ENCODE peak calls at places on chromosomes 5 and 9, in four cellular contexts. S is HepG2, D is H1, X is GM12878. W is an unnamed sample. For H3K36me3, the result is how much of the 10 kb centered on the place peaks cover.

GRCh38 chr9:137788561-137789294 is 88.9 kb upstream of the CACNA1B start:
- DNase-seq in D (no peak), S (no peak), X (no peak), W (no peak)

GRCh38 chr5:173294673-173295320 is 33.4 kb downstream of the STC2 start:
- DNase-seq in S (peak), D (no peak), X (no peak), W (no peak)

GRCh38 chr5:151600069-151600665 is 9.0 kb upstream of the FAT2 start:
- DNase-seq in D (no peak), X (no peak), S (no peak), W (no peak)

GRCh38 chr5:55917402-55918096 is 66.4 kb downstream of the IL31RA start:
- DNase-seq in D (no peak), S (peak), X (no peak), W (no peak)

GRCh38 chr9:12696931-12697622 is 3.9 kb downstream of the TYRP1 start:
- DNase-seq in X (no peak), S (no peak), D (no peak), W (no peak)

GRCh38 chr9:16074962-16075361 is 522.1 kb downstream of the CCDC171 start:
- DNase-seq in D (no peak), X (no peak), S (no peak), W (no peak)

GRCh38 chr9:111375817-111376564 is 46.0 kb upstream of the OR2K2 start:
- DNase-seq in D (no peak), X (no peak), S (no peak), W (no peak)

GRCh38 chr5:1265461-1266455 is 29.1 kb downstream of the TERT start:
- DNase-seq in X (no peak), S (no peak), D (no peak), W (no peak)

GRCh38 chr5:111792659-111793058 is 35.7 kb upstream of the NREP start:
- DNase-seq in D (no peak), X (no peak), S (no peak), W (no peak)

GRCh38 chr5:155867531-155868088 is 459.4 kb upstream of the SGCD start:
- DNase-seq in X (no peak), D (no peak), S (no peak), W (no peak)

GRCh38 chr9:20405086-20405485 is 217.2 kb downstream of the MLLT3 start:
- DNase-seq in D (no peak), S (no peak), X (no peak), W (no peak)

GRCh38 chr5:151041577-151042268 is 21.3 kb downstream of the GPX3 start:
- DNase-seq in X (no peak), D (no peak), S (no peak), W (no peak)

GRCh38 chr5:143890475-143890874 is 78.5 kb downstream of the HMHB1 start:
- DNase-seq in S (no peak), X (no peak), D (no peak), W (no peak)

GRCh38 chr9:95087659-95088242 is 229.8 kb downstream of the FANCC start:
- DNase-seq in S (no peak), X (no peak), D (no peak), W (no peak)

GRCh38 chr5:116629168-116629567 is 54.5 kb upstream of the SEMA6A start:
- DNase-seq in S (no peak), D (no peak), X (no peak), W (peak)

GRCh38 chr5:61123145-61123544 is 39.1 kb downstream of the SMIM15 start:
- DNase-seq in D (no peak), S (peak), X (no peak), W (no peak)

GRCh38 chr5:176798094-176798876 is 12.1 kb upstream of the UNC5A start:
- DNase-seq in S (no peak), X (no peak), D (no peak), W (no peak)

GRCh38 chr9:127290666-127291065 is 26.1 kb downstream of the GARNL3 start:
- DNase-seq in D (no peak), X (no peak), S (no peak), W (no peak)

GRCh38 chr9:126494264-126494663 is 119.5 kb upstream of the LMX1B start:
- DNase-seq in D (no peak), S (no peak), X (no peak), W (no peak)

GRCh38 chr5:134948929-134949328 is 18.8 kb upstream of the CATSPER3 start:
- DNase-seq in D (no peak), X (no peak), S (no peak), W (no peak)

GRCh38 chr9:96203867-96204412 is 98.0 kb downstream of the HSD17B3 start:
- DNase-seq in X (no peak), S (no peak), D (no peak), W (no peak)

GRCh38 chr5:136215812-136216211 is 22.9 kb upstream of the SMIM32 start:
- DNase-seq in S (no peak), D (no peak), X (no peak), W (no peak)

GRCh38 chr5:2776338-2777302 is 25.1 kb upstream of the IRX2 start:
- DNase-seq in X (no peak), S (no peak), D (no peak), W (no peak)

GRCh38 chr9:20732118-20732517 is 48.1 kb downstream of the FOCAD start:
- DNase-seq in S (no peak), D (no peak), X (no peak), W (no peak)

GRCh38 chr5:1402611-1403255 is 42.5 kb downstream of the SLC6A3 start:
- DNase-seq in S (no peak), D (no peak), X (no peak), W (no peak)

GRCh38 chr9:106438928-106439327 is 424.0 kb upstream of the ZNF462 start:
- DNase-seq in D (no peak), X (no peak), S (no peak), W (no peak)

GRCh38 chr9:136105398-136106135 is 10.5 kb upstream of the NACC2 start:
- DNase-seq in D (no peak), X (no peak), S (no peak), W (no peak)

GRCh38 chr9:121954477-121955175 is 138.5 kb downstream of the TTLL11 start:
- DNase-seq in D (no peak), S (no peak), X (no peak), W (no peak)

GRCh38 chr9:134987376-134987775 is 69.7 kb upstream of the FCN1 start:
- DNase-seq in S (no peak), X (no peak), D (no peak), W (no peak)

GRCh38 chr5:10503997-10504761 is 59.7 kb upstream of the ANKRD33B start:
- DNase-seq in S (peak), X (no peak), D (no peak), W (no peak)

GRCh38 chr5:29262683-29263082 is 1930.8 kb upstream of the CDH6 start:
- DNase-seq in D (no peak), X (no peak), S (no peak), W (no peak)

GRCh38 chr9:108477538-108478006 is 378.2 kb downstream of the ACTL7B start:
- DNase-seq in S (peak), D (no peak), X (no peak), W (no peak)

GRCh38 chr5:127561254-127561653 is 43.8 kb downstream of the PRRC1 start:
- DNase-seq in X (no peak), S (no peak), D (no peak), W (no peak)

GRCh38 chr5:127564002-127564769 is 46.7 kb downstream of the PRRC1 start:
- DNase-seq in D (no peak), X (no peak), S (peak), W (peak)

GRCh38 chr5:127563133-127563532 is 45.7 kb downstream of the PRRC1 start:
- DNase-seq in X (no peak), D (no peak), S (no peak), W (no peak)

GRCh38 chr5:127565586-127566270 is 48.3 kb downstream of the PRRC1 start:
- DNase-seq in D (no peak), X (no peak), S (no peak), W (no peak)

DNA sequence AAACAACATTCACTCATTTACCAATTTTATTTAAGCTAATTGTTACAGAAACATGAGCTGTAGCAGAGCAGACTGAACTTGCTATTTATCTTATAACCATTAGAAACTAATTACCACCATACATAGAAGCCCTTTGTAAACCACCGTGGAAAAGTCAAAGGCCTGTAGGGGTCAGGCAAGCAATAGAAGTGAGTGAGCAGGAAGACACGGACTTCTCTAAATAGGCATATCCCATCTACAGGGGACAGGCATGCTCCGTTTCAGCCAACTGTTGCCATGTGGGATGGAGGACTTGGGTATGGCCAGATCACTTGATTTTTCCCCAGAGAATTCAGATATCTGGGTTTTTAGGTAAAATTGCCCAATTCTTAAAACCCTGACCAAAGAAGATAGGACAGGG is 44.8 kb downstream of the PRRC1 start:
- DNase-seq in X (no peak), S (peak), D (no peak), W (peak)
- TF ChIP-seq SUZ12 in X (no peak), S (no peak), D (no peak), W (no peak)

GRCh38 chr5:96775050-96775449 is 32.7 kb downstream of the ERAP1 start:
- DNase-seq in X (no peak), S (no peak), D (no peak), W (no peak)

GRCh38 chr5:96775689-96776088 is 32.1 kb downstream of the ERAP1 start:
- DNase-seq in D (no peak), X (no peak), S (no peak), W (no peak)

GRCh38 chr5:96768708-96769251 is 39.0 kb downstream of the ERAP1 start:
- DNase-seq in X (no peak), S (no peak), D (no peak), W (peak)

GRCh38 chr5:96772542-96772941 is 35.2 kb downstream of the ERAP1 start:
- DNase-seq in S (no peak), X (no peak), D (no peak), W (no peak)

GRCh38 chr5:96771395-96771794 is 36.4 kb downstream of the ERAP1 start:
- DNase-seq in D (no peak), X (no peak), S (no peak), W (no peak)
- H3K36me3 ChIP-seq in D (under half), X (under half), S (under half), W (half or more)

DNA sequence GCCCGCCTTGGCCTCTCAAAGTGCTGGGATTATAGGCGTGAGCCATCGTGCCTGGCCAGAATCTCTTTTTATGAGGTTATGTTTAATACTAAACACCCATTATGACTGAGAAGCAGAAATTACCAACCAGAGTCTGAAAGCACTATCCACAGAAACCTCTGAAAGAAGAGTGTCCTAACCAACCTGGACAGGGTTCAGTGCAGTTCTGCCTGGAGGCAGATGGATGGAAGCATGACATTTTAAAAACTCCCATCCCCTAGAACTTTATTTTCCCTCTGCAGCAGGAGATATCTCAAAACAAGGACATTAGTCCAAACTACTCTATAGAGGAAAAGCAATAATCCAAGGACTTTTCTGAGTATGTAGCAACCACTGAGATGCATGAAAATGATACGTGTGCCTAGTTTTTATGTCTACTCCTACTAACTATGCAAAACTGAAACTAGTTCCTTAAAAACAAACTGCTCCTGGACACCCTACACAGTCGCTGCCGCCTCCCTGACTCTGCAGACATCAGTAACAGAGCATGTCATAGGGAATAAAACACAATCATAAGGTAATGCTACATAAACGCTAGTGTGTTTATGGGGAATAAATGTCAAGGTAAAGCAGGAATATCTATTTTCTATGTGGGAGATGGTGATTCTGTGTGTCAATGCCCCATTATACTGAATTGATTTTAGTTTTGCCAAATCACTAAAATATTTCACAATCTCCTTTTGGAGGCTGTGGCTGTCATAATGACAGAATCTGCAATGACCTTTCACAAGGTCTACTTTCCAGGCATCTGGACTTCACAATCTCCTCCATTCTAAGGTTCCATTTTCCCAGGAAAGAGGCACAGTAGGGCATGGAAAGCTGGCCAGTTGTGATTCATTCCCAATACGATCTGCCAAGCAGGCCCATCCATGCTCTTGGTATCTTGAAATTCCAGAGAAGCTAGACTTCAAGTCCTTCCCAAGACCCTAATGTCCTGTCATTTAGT is 122.8 kb downstream of the SIL1 start:
- DNase-seq in X (no peak), S (no peak), D (no peak), W (no peak)
- TF ChIP-seq SUZ12 in X (no peak), S (no peak), D (no peak), W (no peak)

GRCh38 chr5:75734913-75735789 is 17.9 kb upstream of the POC5 start:
- DNase-seq in X (peak), D (peak), S (peak), W (peak)

GRCh38 chr5:75729321-75729720 is 12.1 kb upstream of the POC5 start:
- DNase-seq in D (no peak), X (no peak), S (no peak), W (no peak)

GRCh38 chr5:75727931-75728330 is 10.7 kb upstream of the POC5 start:
- DNase-seq in X (no peak), D (no peak), S (no peak), W (no peak)

GRCh38 chr5:75736273-75736672 is 19.0 kb upstream of the POC5 start:
- DNase-seq in X (no peak), S (no peak), D (no peak), W (no peak)

DNA sequence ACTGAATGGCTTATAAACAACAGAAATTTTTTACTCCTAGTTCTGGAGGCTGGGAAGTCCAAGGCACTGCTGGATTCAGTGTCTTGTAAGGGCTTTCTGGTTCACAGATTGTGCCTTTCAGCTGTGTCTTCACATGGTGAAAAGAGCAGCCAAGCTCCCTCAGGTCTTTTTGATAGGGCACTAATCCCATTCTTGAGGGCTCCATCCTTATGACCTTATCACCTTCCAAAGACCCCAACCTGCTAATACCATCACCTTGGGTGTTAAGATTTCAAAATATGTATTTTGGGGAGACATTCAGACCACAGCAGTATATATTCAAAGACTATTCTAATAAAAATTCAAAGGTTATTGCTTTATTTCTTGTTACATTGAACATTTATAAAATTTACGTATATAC is 16.5 kb upstream of the POC5 start:
- DNase-seq in D (no peak), S (no peak), X (no peak), W (no peak)
- H3K36me3 ChIP-seq in D (under half), S (under half), X (under half), W (under half)

DNA sequence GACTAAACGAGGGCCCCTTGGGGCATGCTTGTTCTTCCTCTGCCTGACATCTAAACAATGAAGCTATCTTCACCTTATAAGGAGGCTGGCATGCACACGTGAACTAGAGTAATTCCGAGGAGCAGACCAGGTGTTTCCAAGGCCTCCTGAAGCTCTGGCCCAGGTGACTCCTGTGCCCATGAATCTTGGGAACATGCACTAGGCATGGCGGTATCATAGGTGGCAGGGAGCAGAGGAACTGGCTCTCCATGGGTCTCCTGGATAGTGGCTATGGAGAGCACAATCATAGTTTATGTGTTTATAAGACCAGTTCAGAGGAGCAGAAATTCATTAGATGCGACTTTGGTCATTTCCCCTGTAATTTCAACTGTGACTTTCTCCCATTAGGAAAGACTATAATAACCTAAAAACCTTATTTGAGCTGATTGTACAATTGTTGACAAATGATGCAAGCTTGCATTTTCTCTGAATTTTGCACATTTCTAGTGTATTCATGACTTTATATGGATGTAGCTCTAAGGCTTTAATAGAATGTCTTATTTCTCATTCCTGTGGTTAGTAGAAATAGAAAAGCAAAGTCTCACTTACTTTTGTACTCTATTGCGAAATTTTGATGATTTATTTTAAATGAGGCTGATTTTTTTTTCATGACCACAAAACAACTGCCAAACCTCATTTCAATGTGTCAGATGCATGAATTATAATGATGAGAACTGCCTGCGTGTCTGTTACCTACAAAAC is 135.3 kb upstream of the RPS23 start:
- DNase-seq in S (no peak), X (no peak), D (no peak), W (no peak)
- TF ChIP-seq SUZ12 in S (no peak), X (no peak), D (no peak), W (no peak)

DNA sequence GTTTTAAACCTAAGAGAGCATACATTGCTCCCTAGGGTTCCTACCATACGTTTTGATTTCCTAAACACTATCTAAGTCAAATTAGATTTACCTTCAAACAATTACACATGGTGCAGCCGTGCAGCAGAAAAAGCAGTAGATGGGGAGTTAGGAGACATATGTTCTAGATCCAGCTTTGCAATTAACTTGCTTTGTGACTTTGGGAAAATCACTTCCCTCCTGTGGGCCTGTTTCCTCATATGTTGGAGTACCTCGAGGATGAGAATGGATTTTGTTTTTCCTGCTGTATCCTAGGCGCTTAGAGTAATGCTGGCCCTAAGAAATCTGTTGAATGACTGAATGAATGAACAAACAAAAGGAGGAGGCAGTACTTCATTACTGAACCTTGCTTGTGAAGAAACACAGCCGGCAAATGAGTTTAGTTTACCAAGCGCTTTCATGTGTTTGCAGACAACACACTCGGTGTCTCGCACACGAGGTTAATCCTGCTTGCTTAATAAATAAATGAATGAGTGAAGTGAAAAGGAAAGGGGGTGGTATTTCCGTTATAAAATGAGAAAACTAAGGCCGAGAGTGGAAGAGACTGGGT is 578 bp downstream of the MRPL50 start:
- DNase-seq in S (peak), D (no peak), X (no peak), W (no peak)
- H3K36me3 ChIP-seq in S (under half), D (under half), X (under half), W (half or more)

GRCh38 chr5:120368923-120369715 is 95.0 kb upstream of the PRR16 start:
- DNase-seq in D (no peak), X (no peak), S (peak), W (no peak)
- TF ChIP-seq SUZ12 in D (no peak), X (no peak), S (no peak), W (no peak)

W was measured in NT2/D1.